ENCODE peak calls at places on chromosomes 4 and X, in nine cellular contexts. One of them, this sample, is unnamed.

GRCh38 chr4:107640157-107640556 is 79.9 kb downstream of the PAPSS1 start:
- DNase-seq in GM06990: no peak
- DNase-seq in IMR-90: no peak
- DNase-seq in heart left ventricle: no peak
- DNase-seq in lower lobe of right lung: no peak
- DNase-seq in tibial artery: no peak
- DNase-seq in cardiac muscle cell: no peak
- DNase-seq in DND-41: no peak
- DNase-seq in fibroblast of mammary gland: no peak
- DNase-seq in this sample: no peak

GRCh38 chr4:125191252-125191651 is 123.5 kb upstream of the FAT4 start:
- DNase-seq in GM06990: no peak
- DNase-seq in IMR-90: peak; percentile 93
- DNase-seq in heart left ventricle: no peak
- DNase-seq in lower lobe of right lung: no peak
- DNase-seq in tibial artery: no peak
- DNase-seq in cardiac muscle cell: peak; percentile 18
- DNase-seq in DND-41: no peak
- DNase-seq in fibroblast of mammary gland: peak; percentile 88
- DNase-seq in this sample: no peak

GRCh38 chr4:74539043-74539790 is 94.3 kb downstream of the AREG start:
- DNase-seq in GM06990: no peak
- DNase-seq in IMR-90: no peak
- DNase-seq in heart left ventricle: no peak
- DNase-seq in lower lobe of right lung: no peak
- DNase-seq in tibial artery: no peak
- DNase-seq in cardiac muscle cell: peak; percentile 69
- DNase-seq in DND-41: no peak
- DNase-seq in fibroblast of mammary gland: peak; percentile 80
- DNase-seq in this sample: no peak

GRCh38 chr4:14726441-14727405 is 275.6 kb upstream of the CPEB2 start:
- DNase-seq in GM06990: no peak
- DNase-seq in IMR-90: peak; percentile 35
- DNase-seq in heart left ventricle: no peak
- DNase-seq in lower lobe of right lung: no peak
- DNase-seq in tibial artery: no peak
- DNase-seq in cardiac muscle cell: peak; percentile 24
- DNase-seq in DND-41: no peak
- DNase-seq in fibroblast of mammary gland: peak; percentile 65
- DNase-seq in this sample: no peak

GRCh38 chrX:50941638-50942037 is 31.1 kb downstream of the BMP15 start:
- DNase-seq in GM06990: no peak
- DNase-seq in IMR-90: no peak
- DNase-seq in heart left ventricle: no peak
- DNase-seq in lower lobe of right lung: no peak
- DNase-seq in tibial artery: no peak
- DNase-seq in cardiac muscle cell: peak; percentile 0
- DNase-seq in DND-41: no peak
- DNase-seq in fibroblast of mammary gland: no peak
- DNase-seq in this sample: no peak

GRCh38 chrX:119503484-119503861 is 35.2 kb downstream of the SLC25A5 start:
- DNase-seq in GM06990: no peak
- DNase-seq in IMR-90: peak; percentile 81
- DNase-seq in heart left ventricle: no peak
- DNase-seq in lower lobe of right lung: peak; percentile 65
- DNase-seq in tibial artery: peak; percentile 26
- DNase-seq in cardiac muscle cell: peak; percentile 90
- DNase-seq in DND-41: no peak
- DNase-seq in fibroblast of mammary gland: peak; percentile 82
- DNase-seq in this sample: peak; percentile 25

GRCh38 chr4:185936650-185937376 is 124.8 kb upstream of the SORBS2 start:
- DNase-seq in GM06990: no peak
- DNase-seq in IMR-90: no peak
- DNase-seq in heart left ventricle: no peak
- DNase-seq in lower lobe of right lung: no peak
- DNase-seq in tibial artery: no peak
- DNase-seq in cardiac muscle cell: peak; percentile 3
- DNase-seq in DND-41: no peak
- DNase-seq in fibroblast of mammary gland: no peak
- DNase-seq in this sample: no peak

GRCh38 chr4:5821665-5822358 is 71.1 kb downstream of the CRMP1 start:
- DNase-seq in GM06990: no peak
- DNase-seq in IMR-90: no peak
- DNase-seq in heart left ventricle: no peak
- DNase-seq in lower lobe of right lung: no peak
- DNase-seq in tibial artery: no peak
- DNase-seq in cardiac muscle cell: no peak
- DNase-seq in DND-41: peak; percentile 5
- DNase-seq in fibroblast of mammary gland: no peak
- DNase-seq in this sample: no peak

GRCh38 chrX:10633722-10634121 is 13.3 kb upstream of the MID1 start:
- DNase-seq in GM06990: no peak
- DNase-seq in IMR-90: peak; percentile 95
- DNase-seq in heart left ventricle: peak; percentile 19
- DNase-seq in lower lobe of right lung: no peak
- DNase-seq in tibial artery: peak; percentile 69
- DNase-seq in cardiac muscle cell: peak; percentile 78
- DNase-seq in DND-41: no peak
- DNase-seq in fibroblast of mammary gland: peak; percentile 93
- DNase-seq in this sample: peak; percentile 21

GRCh38 chr4:156971623-156972369 is at the start of gene PDGFC:
- DNase-seq in GM06990: peak; percentile 10
- DNase-seq in IMR-90: peak; percentile 65
- DNase-seq in heart left ventricle: peak; percentile 70
- DNase-seq in lower lobe of right lung: peak; percentile 91
- DNase-seq in tibial artery: peak; percentile 77
- DNase-seq in cardiac muscle cell: peak; percentile 79
- DNase-seq in DND-41: no peak
- DNase-seq in fibroblast of mammary gland: peak; percentile 61
- DNase-seq in this sample: peak; percentile 50

GRCh38 chr4:22515145-22515887 is 550 bp downstream of the ADGRA3 start:
- DNase-seq in GM06990: peak; percentile 81
- DNase-seq in IMR-90: peak; percentile 64
- DNase-seq in heart left ventricle: peak; percentile 60
- DNase-seq in lower lobe of right lung: peak; percentile 70
- DNase-seq in tibial artery: peak; percentile 67
- DNase-seq in cardiac muscle cell: peak; percentile 83
- DNase-seq in DND-41: peak; percentile 17
- DNase-seq in fibroblast of mammary gland: peak; percentile 71
- DNase-seq in this sample: peak; percentile 13

GRCh38 chr4:2357821-2358745 is 60.4 kb downstream of the ZFYVE28 start:
- DNase-seq in GM06990: no peak
- DNase-seq in IMR-90: no peak
- DNase-seq in heart left ventricle: no peak
- DNase-seq in lower lobe of right lung: peak; percentile 28
- DNase-seq in tibial artery: no peak
- DNase-seq in cardiac muscle cell: no peak
- DNase-seq in DND-41: no peak
- DNase-seq in fibroblast of mammary gland: no peak
- DNase-seq in this sample: no peak

GRCh38 chrX:115284877-115285276 is 4.6 kb upstream of the LUZP4 start:
- DNase-seq in GM06990: no peak
- DNase-seq in IMR-90: no peak
- DNase-seq in heart left ventricle: no peak
- DNase-seq in lower lobe of right lung: no peak
- DNase-seq in tibial artery: no peak
- DNase-seq in cardiac muscle cell: peak; percentile 8
- DNase-seq in DND-41: no peak
- DNase-seq in fibroblast of mammary gland: peak; percentile 1
- DNase-seq in this sample: no peak

GRCh38 chr4:170399894-170400293 is 310.1 kb upstream of the AADAT start:
- DNase-seq in GM06990: no peak
- DNase-seq in IMR-90: no peak
- DNase-seq in heart left ventricle: no peak
- DNase-seq in lower lobe of right lung: no peak
- DNase-seq in tibial artery: no peak
- DNase-seq in cardiac muscle cell: no peak
- DNase-seq in DND-41: no peak
- DNase-seq in fibroblast of mammary gland: peak; percentile 38
- DNase-seq in this sample: no peak

GRCh38 chr4:25991296-25991695 is 77.3 kb downstream of the SMIM20 start:
- DNase-seq in GM06990: no peak
- DNase-seq in IMR-90: no peak
- DNase-seq in heart left ventricle: no peak
- DNase-seq in lower lobe of right lung: no peak
- DNase-seq in tibial artery: no peak
- DNase-seq in cardiac muscle cell: no peak
- DNase-seq in DND-41: no peak
- DNase-seq in fibroblast of mammary gland: no peak
- DNase-seq in this sample: no peak

GRCh38 chrX:11386001-11386523 is 92.8 kb downstream of the AMELX start:
- DNase-seq in GM06990: no peak
- DNase-seq in IMR-90: peak; percentile 75
- DNase-seq in heart left ventricle: no peak
- DNase-seq in lower lobe of right lung: no peak
- DNase-seq in tibial artery: peak; percentile 23
- DNase-seq in cardiac muscle cell: peak; percentile 79
- DNase-seq in DND-41: no peak
- DNase-seq in fibroblast of mammary gland: peak; percentile 86
- DNase-seq in this sample: no peak

GRCh38 chrX:120753413-120754251 is 122.0 kb downstream of the CT47B1 start:
- DNase-seq in GM06990: peak; percentile 43
- DNase-seq in IMR-90: no peak
- DNase-seq in heart left ventricle: no peak
- DNase-seq in lower lobe of right lung: no peak
- DNase-seq in tibial artery: no peak
- DNase-seq in cardiac muscle cell: no peak
- DNase-seq in DND-41: no peak
- DNase-seq in fibroblast of mammary gland: no peak
- DNase-seq in this sample: no peak

GRCh38 chrX:154652311-154653047 is 900 bp downstream of the CTAG2 start:
- DNase-seq in GM06990: no peak
- DNase-seq in IMR-90: no peak
- DNase-seq in heart left ventricle: no peak
- DNase-seq in lower lobe of right lung: no peak
- DNase-seq in tibial artery: no peak
- DNase-seq in cardiac muscle cell: no peak
- DNase-seq in DND-41: no peak
- DNase-seq in fibroblast of mammary gland: no peak
- DNase-seq in this sample: no peak

GRCh38 chr4:52010976-52011375 is 9.2 kb downstream of the LRRC66 start:
- DNase-seq in GM06990: no peak
- DNase-seq in IMR-90: no peak
- DNase-seq in heart left ventricle: no peak
- DNase-seq in lower lobe of right lung: no peak
- DNase-seq in tibial artery: no peak
- DNase-seq in cardiac muscle cell: no peak
- DNase-seq in DND-41: no peak
- DNase-seq in fibroblast of mammary gland: no peak
- DNase-seq in this sample: no peak

GRCh38 chrX:43882294-43882681 is at the start of gene MAOB:
- DNase-seq in GM06990: no peak
- DNase-seq in IMR-90: no peak
- DNase-seq in heart left ventricle: peak; percentile 53
- DNase-seq in lower lobe of right lung: peak; percentile 46
- DNase-seq in tibial artery: no peak
- DNase-seq in cardiac muscle cell: no peak
- DNase-seq in DND-41: no peak
- DNase-seq in fibroblast of mammary gland: peak; percentile 2
- DNase-seq in this sample: no peak

GRCh38 chr4:114364857-114365256 is 233.8 kb upstream of the UGT8 start:
- DNase-seq in GM06990: no peak
- DNase-seq in IMR-90: peak; percentile 92
- DNase-seq in heart left ventricle: peak; percentile 8
- DNase-seq in lower lobe of right lung: no peak
- DNase-seq in tibial artery: no peak
- DNase-seq in cardiac muscle cell: peak; percentile 61
- DNase-seq in DND-41: no peak
- DNase-seq in fibroblast of mammary gland: peak; percentile 38
- DNase-seq in this sample: no peak

GRCh38 chr4:183107891-183108459 is 8.9 kb downstream of the WWC2 start:
- DNase-seq in GM06990: no peak
- DNase-seq in IMR-90: peak; percentile 62
- DNase-seq in heart left ventricle: no peak
- DNase-seq in lower lobe of right lung: no peak
- DNase-seq in tibial artery: no peak
- DNase-seq in cardiac muscle cell: no peak
- DNase-seq in DND-41: no peak
- DNase-seq in fibroblast of mammary gland: peak; percentile 28
- DNase-seq in this sample: no peak
- H3K4me3 ChIP-seq in GM06990: no peak overlapping the region
- H3K4me3 ChIP-seq in IMR-90: no peak overlapping the region
- H3K4me3 ChIP-seq in heart left ventricle: no peak overlapping the region
- H3K4me3 ChIP-seq in lower lobe of right lung: no peak overlapping the region
- H3K4me3 ChIP-seq in tibial artery: no peak overlapping the region
- H3K4me3 ChIP-seq in cardiac muscle cell: no peak overlapping the region
- H3K4me3 ChIP-seq in DND-41: no peak overlapping the region
- H3K4me3 ChIP-seq in fibroblast of mammary gland: no peak overlapping the region
- H3K4me3 ChIP-seq in this sample: no peak overlapping the region

DNA sequence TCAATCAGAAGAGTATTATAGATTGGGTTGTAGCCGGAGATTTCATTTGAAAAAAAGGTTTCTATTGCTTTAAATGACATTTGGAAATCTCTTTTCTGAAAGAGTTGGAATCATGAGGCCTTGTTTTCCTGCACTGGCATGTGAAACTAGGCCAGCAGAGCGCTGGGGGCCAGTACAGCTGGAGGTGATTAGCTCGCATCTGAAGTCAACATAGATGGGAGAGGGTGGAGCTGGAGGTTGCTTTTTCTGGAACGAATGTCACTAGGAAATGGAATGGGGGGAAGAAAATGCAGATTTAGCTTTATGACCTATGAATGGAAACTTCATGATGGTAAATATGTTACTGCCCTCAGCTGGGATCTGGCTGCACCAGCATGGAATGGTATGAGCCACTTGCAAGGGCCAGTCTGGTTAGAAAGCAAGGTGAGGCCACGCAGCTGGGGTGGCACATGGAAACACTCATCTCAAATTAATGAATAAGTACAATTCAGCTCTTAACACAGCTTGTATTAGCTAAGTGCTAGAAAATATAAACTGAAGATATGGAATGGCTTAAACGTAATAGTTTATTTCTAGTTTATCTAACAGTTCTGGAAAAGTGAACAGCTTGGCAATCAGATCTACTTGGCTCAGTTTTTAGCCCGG is 32.6 kb downstream of the SLC10A6 start:
- DNase-seq in GM06990: no peak
- DNase-seq in IMR-90: peak; percentile 24
- DNase-seq in heart left ventricle: peak; percentile 38
- DNase-seq in lower lobe of right lung: no peak
- DNase-seq in tibial artery: peak; percentile 75
- DNase-seq in cardiac muscle cell: peak; percentile 34
- DNase-seq in DND-41: no peak
- DNase-seq in fibroblast of mammary gland: peak; percentile 74
- DNase-seq in this sample: no peak
- TF ChIP-seq CTCF in GM06990: no peak
- TF ChIP-seq CTCF in IMR-90: no peak
- TF ChIP-seq CTCF in heart left ventricle: no peak
- TF ChIP-seq CTCF in lower lobe of right lung: no peak
- TF ChIP-seq CTCF in tibial artery: no peak
- TF ChIP-seq CTCF in cardiac muscle cell: no peak
- TF ChIP-seq CTCF in DND-41: no peak
- TF ChIP-seq CTCF in fibroblast of mammary gland: no peak
- TF ChIP-seq CTCF in this sample: no peak

GRCh38 chr4:121977251-121978168 is 25.6 kb upstream of the TRPC3 start:
- DNase-seq in GM06990: peak; percentile 29
- DNase-seq in IMR-90: peak; percentile 55
- DNase-seq in heart left ventricle: no peak
- DNase-seq in lower lobe of right lung: no peak
- DNase-seq in tibial artery: no peak
- DNase-seq in cardiac muscle cell: peak; percentile 3
- DNase-seq in DND-41: no peak
- DNase-seq in fibroblast of mammary gland: no peak
- DNase-seq in this sample: no peak
- H3K4me3 ChIP-seq in GM06990: no peak overlapping the region
- H3K4me3 ChIP-seq in IMR-90: peak overlapping the region; percentile 8
- H3K4me3 ChIP-seq in heart left ventricle: no peak overlapping the region
- H3K4me3 ChIP-seq in lower lobe of right lung: no peak overlapping the region
- H3K4me3 ChIP-seq in tibial artery: no peak overlapping the region
- H3K4me3 ChIP-seq in cardiac muscle cell: no peak overlapping the region
- H3K4me3 ChIP-seq in DND-41: no peak overlapping the region
- H3K4me3 ChIP-seq in fibroblast of mammary gland: no peak overlapping the region
- H3K4me3 ChIP-seq in this sample: no peak overlapping the region

GRCh38 chr4:112514449-112515277 is 1.3 kb downstream of the NEUROG2 start:
- DNase-seq in GM06990: peak; percentile 69
- DNase-seq in IMR-90: no peak
- DNase-seq in heart left ventricle: no peak
- DNase-seq in lower lobe of right lung: no peak
- DNase-seq in tibial artery: no peak
- DNase-seq in cardiac muscle cell: no peak
- DNase-seq in DND-41: no peak
- DNase-seq in fibroblast of mammary gland: peak; percentile 13
- DNase-seq in this sample: no peak
- TF ChIP-seq CTCF in GM06990: peak; percentile 56
- TF ChIP-seq CTCF in IMR-90: no peak
- TF ChIP-seq CTCF in heart left ventricle: no peak
- TF ChIP-seq CTCF in lower lobe of right lung: no peak
- TF ChIP-seq CTCF in tibial artery: no peak
- TF ChIP-seq CTCF in cardiac muscle cell: no peak
- TF ChIP-seq CTCF in DND-41: no peak
- TF ChIP-seq CTCF in fibroblast of mammary gland: no peak
- TF ChIP-seq CTCF in this sample: no peak